ENCODE peak calls at places on chromosomes 16 and 17, in seven cellular contexts. One of them, this sample, is unnamed.

GRCh38 chr16:74774223-74775139 is at the start of gene FA2H:
- DNase-seq in right cardiac atrium: peak; percentile 43
- DNase-seq in aorta: peak; percentile 47
- DNase-seq in activated CD8-positive, alpha-beta T cell treated with anti-CD3 and anti-CD28 coated beads, Interleukin-2, amount 10 ng/mL, durations not matched to agents 7 days and 5 days: peak; percentile 81
- DNase-seq in AG09309: no peak
- DNase-seq in Caco-2: peak; percentile 97
- DNase-seq in lung microvascular endothelial cell: peak; percentile 9
- DNase-seq in this sample: peak; percentile 93

GRCh38 chr16:54493594-54493993 is 207.0 kb upstream of the IRX3 start:
- DNase-seq in right cardiac atrium: no peak
- DNase-seq in aorta: no peak
- DNase-seq in activated CD8-positive, alpha-beta T cell treated with anti-CD3 and anti-CD28 coated beads, Interleukin-2, amount 10 ng/mL, durations not matched to agents 7 days and 5 days: no peak
- DNase-seq in AG09309: no peak
- DNase-seq in Caco-2: no peak
- DNase-seq in lung microvascular endothelial cell: no peak
- DNase-seq in this sample: no peak

GRCh38 chr17:42456223-42457106 is 2.2 kb upstream of the ATP6V0A1 start:
- DNase-seq in right cardiac atrium: no peak
- DNase-seq in aorta: no peak
- DNase-seq in activated CD8-positive, alpha-beta T cell treated with anti-CD3 and anti-CD28 coated beads, Interleukin-2, amount 10 ng/mL, durations not matched to agents 7 days and 5 days: peak; percentile 31
- DNase-seq in AG09309: peak; percentile 49
- DNase-seq in Caco-2: no peak
- DNase-seq in lung microvascular endothelial cell: peak; percentile 87
- DNase-seq in this sample: peak; percentile 62

GRCh38 chr17:3722716-3723115 is 987 bp upstream of the HASPIN start:
- DNase-seq in right cardiac atrium: no peak
- DNase-seq in aorta: no peak
- DNase-seq in activated CD8-positive, alpha-beta T cell treated with anti-CD3 and anti-CD28 coated beads, Interleukin-2, amount 10 ng/mL, durations not matched to agents 7 days and 5 days: no peak
- DNase-seq in AG09309: no peak
- DNase-seq in Caco-2: no peak
- DNase-seq in lung microvascular endothelial cell: no peak
- DNase-seq in this sample: no peak

GRCh38 chr17:39208893-39209292 is 8.8 kb downstream of the RPL19 start:
- DNase-seq in right cardiac atrium: no peak
- DNase-seq in aorta: no peak
- DNase-seq in activated CD8-positive, alpha-beta T cell treated with anti-CD3 and anti-CD28 coated beads, Interleukin-2, amount 10 ng/mL, durations not matched to agents 7 days and 5 days: no peak
- DNase-seq in AG09309: no peak
- DNase-seq in Caco-2: no peak
- DNase-seq in lung microvascular endothelial cell: no peak
- DNase-seq in this sample: peak; percentile 76

GRCh38 chr17:8954339-8954738 is 11.2 kb downstream of the PIK3R5 start:
- DNase-seq in right cardiac atrium: peak; percentile 49
- DNase-seq in aorta: peak; percentile 89
- DNase-seq in activated CD8-positive, alpha-beta T cell treated with anti-CD3 and anti-CD28 coated beads, Interleukin-2, amount 10 ng/mL, durations not matched to agents 7 days and 5 days: peak; percentile 82
- DNase-seq in AG09309: no peak
- DNase-seq in Caco-2: no peak
- DNase-seq in lung microvascular endothelial cell: no peak
- DNase-seq in this sample: no peak

GRCh38 chr16:54072237-54072636 is 214.3 kb downstream of the IRX3 start:
- DNase-seq in right cardiac atrium: no peak
- DNase-seq in aorta: no peak
- DNase-seq in activated CD8-positive, alpha-beta T cell treated with anti-CD3 and anti-CD28 coated beads, Interleukin-2, amount 10 ng/mL, durations not matched to agents 7 days and 5 days: no peak
- DNase-seq in AG09309: no peak
- DNase-seq in Caco-2: no peak
- DNase-seq in lung microvascular endothelial cell: no peak
- DNase-seq in this sample: no peak

GRCh38 chr17:10612957-10613744 is 44.0 kb downstream of the MYH3 start:
- DNase-seq in right cardiac atrium: no peak
- DNase-seq in aorta: no peak
- DNase-seq in activated CD8-positive, alpha-beta T cell treated with anti-CD3 and anti-CD28 coated beads, Interleukin-2, amount 10 ng/mL, durations not matched to agents 7 days and 5 days: no peak
- DNase-seq in AG09309: peak; percentile 55
- DNase-seq in Caco-2: no peak
- DNase-seq in lung microvascular endothelial cell: no peak
- DNase-seq in this sample: no peak

GRCh38 chr17:43517615-43518386 is 28.3 kb downstream of the ETV4 start:
- DNase-seq in right cardiac atrium: no peak
- DNase-seq in aorta: no peak
- DNase-seq in activated CD8-positive, alpha-beta T cell treated with anti-CD3 and anti-CD28 coated beads, Interleukin-2, amount 10 ng/mL, durations not matched to agents 7 days and 5 days: no peak
- DNase-seq in AG09309: peak; percentile 17
- DNase-seq in Caco-2: no peak
- DNase-seq in lung microvascular endothelial cell: peak; percentile 84
- DNase-seq in this sample: peak; percentile 72

GRCh38 chr17:65062168-65062915 is 5.8 kb upstream of the GNA13 start:
- DNase-seq in right cardiac atrium: peak; percentile 24
- DNase-seq in aorta: no peak
- DNase-seq in activated CD8-positive, alpha-beta T cell treated with anti-CD3 and anti-CD28 coated beads, Interleukin-2, amount 10 ng/mL, durations not matched to agents 7 days and 5 days: no peak
- DNase-seq in AG09309: no peak
- DNase-seq in Caco-2: peak; percentile 56
- DNase-seq in lung microvascular endothelial cell: peak; percentile 9
- DNase-seq in this sample: no peak

GRCh38 chr16:50846511-50846910 is 104.6 kb downstream of the CYLD start:
- DNase-seq in right cardiac atrium: no peak
- DNase-seq in aorta: no peak
- DNase-seq in activated CD8-positive, alpha-beta T cell treated with anti-CD3 and anti-CD28 coated beads, Interleukin-2, amount 10 ng/mL, durations not matched to agents 7 days and 5 days: no peak
- DNase-seq in AG09309: no peak
- DNase-seq in Caco-2: no peak
- DNase-seq in lung microvascular endothelial cell: no peak
- DNase-seq in this sample: no peak

GRCh38 chr17:17723354-17724261 is 42.4 kb downstream of the RAI1 start:
- DNase-seq in right cardiac atrium: no peak
- DNase-seq in aorta: no peak
- DNase-seq in activated CD8-positive, alpha-beta T cell treated with anti-CD3 and anti-CD28 coated beads, Interleukin-2, amount 10 ng/mL, durations not matched to agents 7 days and 5 days: no peak
- DNase-seq in AG09309: peak; percentile 40
- DNase-seq in Caco-2: no peak
- DNase-seq in lung microvascular endothelial cell: peak; percentile 68
- DNase-seq in this sample: peak; percentile 82

GRCh38 chr16:50023626-50024025 is 1.4 kb upstream of the CNEP1R1 start:
- DNase-seq in right cardiac atrium: no peak
- DNase-seq in aorta: no peak
- DNase-seq in activated CD8-positive, alpha-beta T cell treated with anti-CD3 and anti-CD28 coated beads, Interleukin-2, amount 10 ng/mL, durations not matched to agents 7 days and 5 days: no peak
- DNase-seq in AG09309: no peak
- DNase-seq in Caco-2: no peak
- DNase-seq in lung microvascular endothelial cell: no peak
- DNase-seq in this sample: no peak

GRCh38 chr16:85843471-85844168 is 44.1 kb downstream of the COX4I1 start:
- DNase-seq in right cardiac atrium: no peak
- DNase-seq in aorta: peak; percentile 5
- DNase-seq in activated CD8-positive, alpha-beta T cell treated with anti-CD3 and anti-CD28 coated beads, Interleukin-2, amount 10 ng/mL, durations not matched to agents 7 days and 5 days: no peak
- DNase-seq in AG09309: no peak
- DNase-seq in Caco-2: no peak
- DNase-seq in lung microvascular endothelial cell: no peak
- DNase-seq in this sample: no peak

GRCh38 chr16:27464663-27465482 is 62.9 kb downstream of the IL21R start:
- DNase-seq in right cardiac atrium: no peak
- DNase-seq in aorta: no peak
- DNase-seq in activated CD8-positive, alpha-beta T cell treated with anti-CD3 and anti-CD28 coated beads, Interleukin-2, amount 10 ng/mL, durations not matched to agents 7 days and 5 days: no peak
- DNase-seq in AG09309: no peak
- DNase-seq in Caco-2: no peak
- DNase-seq in lung microvascular endothelial cell: no peak
- DNase-seq in this sample: no peak

GRCh38 chr16:88533381-88533831 is 36.8 kb upstream of the ZC3H18 start:
- DNase-seq in right cardiac atrium: no peak
- DNase-seq in aorta: no peak
- DNase-seq in activated CD8-positive, alpha-beta T cell treated with anti-CD3 and anti-CD28 coated beads, Interleukin-2, amount 10 ng/mL, durations not matched to agents 7 days and 5 days: no peak
- DNase-seq in AG09309: no peak
- DNase-seq in Caco-2: no peak
- DNase-seq in lung microvascular endothelial cell: no peak
- DNase-seq in this sample: no peak

GRCh38 chr17:16407911-16408588 is 7.3 kb upstream of the TRPV2 start:
- DNase-seq in right cardiac atrium: peak; percentile 64
- DNase-seq in aorta: peak; percentile 83
- DNase-seq in activated CD8-positive, alpha-beta T cell treated with anti-CD3 and anti-CD28 coated beads, Interleukin-2, amount 10 ng/mL, durations not matched to agents 7 days and 5 days: no peak
- DNase-seq in AG09309: no peak
- DNase-seq in Caco-2: no peak
- DNase-seq in lung microvascular endothelial cell: peak; percentile 56
- DNase-seq in this sample: peak; percentile 85

GRCh38 chr16:51773491-51773890 is 622.4 kb upstream of the SALL1 start:
- DNase-seq in right cardiac atrium: no peak
- DNase-seq in aorta: no peak
- DNase-seq in activated CD8-positive, alpha-beta T cell treated with anti-CD3 and anti-CD28 coated beads, Interleukin-2, amount 10 ng/mL, durations not matched to agents 7 days and 5 days: no peak
- DNase-seq in AG09309: no peak
- DNase-seq in Caco-2: no peak
- DNase-seq in lung microvascular endothelial cell: no peak
- DNase-seq in this sample: no peak

GRCh38 chr17:57541472-57542394 is 203.4 kb downstream of the CCDC182 start:
- DNase-seq in right cardiac atrium: peak; percentile 84
- DNase-seq in aorta: peak; percentile 76
- DNase-seq in activated CD8-positive, alpha-beta T cell treated with anti-CD3 and anti-CD28 coated beads, Interleukin-2, amount 10 ng/mL, durations not matched to agents 7 days and 5 days: no peak
- DNase-seq in AG09309: no peak
- DNase-seq in Caco-2: no peak
- DNase-seq in lung microvascular endothelial cell: peak; percentile 57
- DNase-seq in this sample: no peak

This sample was measured in GM13977.